ENCODE peak calls at places on chromosomes 13 and 19, in five cellular contexts. One of them, this sample, is unnamed.

GRCh38 chr19:13503570-13504235 is 2.6 kb downstream of the CACNA1A start:
- DNase-seq in A549: no peak
- DNase-seq in H1: no peak
- DNase-seq in GM12892: no peak
- DNase-seq in sigmoid colon: no peak
- DNase-seq in this sample: no peak

GRCh38 chr19:45275370-45275971 is 24.4 kb downstream of the MARK4 start:
- DNase-seq in H1: no peak
- DNase-seq in A549: no peak
- DNase-seq in GM12892: no peak
- DNase-seq in sigmoid colon: no peak
- DNase-seq in this sample: no peak

GRCh38 chr13:69970521-69970920 is 137.1 kb upstream of the ATXN8OS start:
- DNase-seq in GM12892: no peak
- DNase-seq in H1: no peak
- DNase-seq in sigmoid colon: no peak
- DNase-seq in A549: peak
- DNase-seq in this sample: no peak

GRCh38 chr13:53351040-53351439 is 322.4 kb downstream of the OLFM4 start:
- DNase-seq in A549: no peak
- DNase-seq in sigmoid colon: no peak
- DNase-seq in H1: no peak
- DNase-seq in GM12892: no peak
- DNase-seq in this sample: no peak

GRCh38 chr13:113845723-113846638 is 17.9 kb downstream of the GAS6 start:
- DNase-seq in sigmoid colon: no peak
- DNase-seq in GM12892: no peak
- DNase-seq in A549: no peak
- DNase-seq in H1: no peak
- DNase-seq in this sample: no peak

GRCh38 chr19:13100031-13100588 is 2.5 kb downstream of the LYL1 start:
- DNase-seq in GM12892: peak
- DNase-seq in A549: peak
- DNase-seq in H1: no peak
- DNase-seq in sigmoid colon: no peak
- DNase-seq in this sample: peak

GRCh38 chr19:48351341-48351752 is 12.4 kb downstream of the TMEM143 start:
- DNase-seq in sigmoid colon: peak
- DNase-seq in GM12892: peak
- DNase-seq in H1: peak
- DNase-seq in A549: peak
- DNase-seq in this sample: peak

GRCh38 chr13:100659578-100659977 is 15.0 kb downstream of the TMTC4 start:
- DNase-seq in H1: no peak
- DNase-seq in GM12892: no peak
- DNase-seq in sigmoid colon: no peak
- DNase-seq in A549: no peak
- DNase-seq in this sample: no peak

GRCh38 chr13:51276684-51277083 is 54.5 kb downstream of the FAM124A start:
- DNase-seq in A549: no peak
- DNase-seq in H1: peak
- DNase-seq in sigmoid colon: no peak
- DNase-seq in GM12892: no peak
- DNase-seq in this sample: no peak

GRCh38 chr13:89279374-89279773 is 1608.2 kb downstream of the SLITRK5 start:
- DNase-seq in A549: no peak
- DNase-seq in sigmoid colon: peak
- DNase-seq in GM12892: no peak
- DNase-seq in H1: no peak
- DNase-seq in this sample: no peak

GRCh38 chr13:48531416-48532145 is 1.3 kb downstream of the RCBTB2 start:
- DNase-seq in H1: no peak
- DNase-seq in sigmoid colon: no peak
- DNase-seq in A549: no peak
- DNase-seq in GM12892: no peak
- DNase-seq in this sample: no peak

GRCh38 chr13:35393886-35394285 is 82.6 kb downstream of the MAB21L1 start:
- DNase-seq in GM12892: no peak
- DNase-seq in sigmoid colon: no peak
- DNase-seq in H1: no peak
- DNase-seq in A549: no peak
- DNase-seq in this sample: no peak

GRCh38 chr19:43739836-43740235 is 14.9 kb downstream of the SMG9 start:
- DNase-seq in A549: peak
- DNase-seq in sigmoid colon: no peak
- DNase-seq in GM12892: no peak
- DNase-seq in H1: no peak
- DNase-seq in this sample: no peak

GRCh38 chr19:14369399-14370168 is 11.7 kb upstream of the ADGRE5 start:
- DNase-seq in H1: no peak
- DNase-seq in A549: no peak
- DNase-seq in GM12892: no peak
- DNase-seq in sigmoid colon: no peak
- DNase-seq in this sample: peak

DNA sequence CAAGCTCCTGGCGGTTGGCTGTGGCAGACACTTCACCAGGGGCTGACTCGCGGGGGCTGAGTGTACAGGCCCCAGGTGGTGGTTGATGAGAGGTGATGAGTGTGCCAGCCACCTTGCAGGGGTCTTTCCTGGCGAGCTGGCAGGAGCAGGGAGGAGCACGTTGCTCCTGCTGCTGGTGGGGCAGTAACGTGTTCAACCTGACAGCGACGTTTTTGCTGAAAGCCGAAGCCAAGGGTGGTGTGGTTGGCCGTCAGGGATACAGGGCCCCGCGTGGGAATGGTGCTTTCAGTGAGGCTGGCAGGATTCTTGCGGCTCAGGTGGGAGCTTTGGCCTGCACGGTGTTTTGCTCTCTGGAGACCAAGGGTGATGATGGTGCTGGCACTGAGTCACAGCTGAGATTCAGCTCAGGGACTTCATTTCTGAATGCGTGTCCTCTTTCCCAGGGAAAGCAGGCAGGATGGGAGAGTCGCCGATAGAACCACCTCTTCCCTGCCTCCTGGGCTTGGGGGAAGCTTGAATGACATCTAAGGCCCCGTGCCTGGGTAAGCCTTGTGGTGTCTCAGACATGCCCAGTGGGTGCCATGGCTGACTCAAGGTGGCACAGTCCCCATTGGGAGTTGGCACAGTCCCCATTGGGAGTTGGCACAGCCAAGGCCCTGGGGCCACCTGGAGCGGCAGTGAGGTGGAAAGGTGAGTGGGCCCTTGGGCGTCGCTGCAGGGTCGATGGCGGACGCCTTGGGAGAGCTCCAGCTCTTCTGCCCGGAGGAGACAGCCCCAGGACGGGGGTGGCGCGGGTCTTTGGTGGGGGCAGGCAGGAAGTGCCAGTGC is 8.8 kb downstream of the DAZAP1 start:
- DNase-seq in A549: no peak
- DNase-seq in GM12892: no peak
- DNase-seq in H1: no peak
- DNase-seq in sigmoid colon: no peak
- DNase-seq in this sample: no peak
- TF ChIP-seq POLR2A in A549: no peak
- TF ChIP-seq POLR2A in GM12892: no peak
- TF ChIP-seq POLR2A in H1: no peak
- TF ChIP-seq POLR2A in sigmoid colon: no peak
- TF ChIP-seq POLR2A in this sample: no peak

GRCh38 chr19:18205180-18205915 is 1.5 kb upstream of the RAB3A start:
- DNase-seq in H1: peak
- DNase-seq in sigmoid colon: peak
- DNase-seq in A549: no peak
- DNase-seq in GM12892: no peak
- DNase-seq in this sample: peak

GRCh38 chr19:18208098-18208951 is 4.5 kb upstream of the RAB3A start:
- DNase-seq in H1: peak
- DNase-seq in sigmoid colon: peak
- DNase-seq in GM12892: no peak
- DNase-seq in A549: peak
- DNase-seq in this sample: peak

GRCh38 chr19:18203863-18204393 is at the start of gene RAB3A:
- DNase-seq in GM12892: peak
- DNase-seq in sigmoid colon: peak
- DNase-seq in H1: peak
- DNase-seq in A549: peak
- DNase-seq in this sample: peak

GRCh38 chr19:18204394-18205179 is 745 bp upstream of the RAB3A start:
- DNase-seq in A549: no peak
- DNase-seq in GM12892: no peak
- DNase-seq in H1: peak
- DNase-seq in sigmoid colon: peak
- DNase-seq in this sample: no peak

DNA sequence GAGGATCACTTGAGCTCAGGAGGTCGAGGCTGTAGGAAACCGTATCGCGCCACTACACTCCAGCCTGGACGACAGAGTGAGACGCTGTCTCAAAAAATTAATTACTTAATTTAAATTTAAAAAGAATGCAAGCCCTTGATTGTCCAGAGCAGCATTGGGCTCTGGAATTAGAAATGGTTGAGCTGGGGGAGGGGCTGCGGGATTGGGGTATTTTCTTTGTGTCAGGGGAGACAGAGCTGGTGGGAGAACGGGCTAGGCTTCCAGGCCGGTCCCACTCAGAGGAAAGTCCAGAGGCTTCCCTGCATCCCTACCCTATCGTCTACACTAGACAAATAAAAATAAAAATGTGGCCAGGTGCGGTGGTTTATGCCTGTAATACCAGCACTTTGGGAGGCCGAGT is 2.2 kb upstream of the RAB3A start:
- DNase-seq in H1: no peak
- DNase-seq in GM12892: no peak
- DNase-seq in A549: no peak
- DNase-seq in sigmoid colon: no peak
- DNase-seq in this sample: no peak
- TF ChIP-seq POLR2A in H1: no peak
- TF ChIP-seq POLR2A in GM12892: no peak
- TF ChIP-seq POLR2A in A549: no peak
- TF ChIP-seq POLR2A in sigmoid colon: no peak
- TF ChIP-seq POLR2A in this sample: no peak

GRCh38 chr19:19900124-19900523 is 622 bp upstream of the ZNF93 start:
- DNase-seq in GM12892: no peak
- DNase-seq in H1: no peak
- DNase-seq in A549: no peak
- DNase-seq in sigmoid colon: no peak
- DNase-seq in this sample: no peak

DNA sequence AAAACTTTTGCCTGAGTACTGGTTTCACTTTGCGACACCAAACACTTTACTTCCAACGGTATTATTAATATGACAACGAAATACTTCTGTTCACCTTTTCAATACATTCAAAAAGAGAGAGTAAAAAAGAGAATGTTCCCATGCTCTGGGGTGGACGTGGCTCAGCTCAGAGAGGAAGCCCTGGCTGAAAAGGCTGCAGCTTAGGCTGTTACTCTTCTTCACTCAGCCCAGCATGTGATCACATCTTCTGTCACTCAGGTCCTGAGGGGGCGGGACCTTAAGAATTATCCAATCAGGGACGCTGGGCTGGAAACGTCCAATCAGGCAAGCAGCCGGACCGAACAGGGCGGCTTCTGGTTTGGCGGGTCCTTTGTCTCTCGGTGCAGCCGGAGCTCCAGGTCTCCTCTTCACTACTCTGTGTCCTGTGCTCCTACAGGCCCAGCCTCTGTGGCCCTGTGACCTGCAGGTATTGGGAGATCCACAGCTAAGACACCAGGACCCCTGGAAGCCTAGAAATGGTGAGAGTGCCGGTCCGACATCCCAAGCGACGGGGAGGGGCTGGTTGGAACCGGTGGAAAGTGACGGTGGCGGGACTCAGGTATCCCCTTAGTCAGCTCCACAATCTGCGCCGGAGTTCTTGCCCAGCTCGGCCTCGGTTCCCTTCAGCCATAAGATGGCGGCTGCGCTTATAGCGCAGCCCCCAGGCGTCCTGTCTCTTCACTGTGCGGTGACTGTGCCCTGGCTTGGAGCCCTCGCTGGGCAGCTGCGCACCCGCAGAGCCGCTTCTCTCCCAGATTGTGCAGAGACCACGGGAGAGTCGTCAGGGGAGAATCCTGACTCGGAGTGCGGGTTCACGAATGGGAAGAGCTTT is at the start of gene ZNF93:
- DNase-seq in H1: peak
- DNase-seq in GM12892: peak
- DNase-seq in A549: no peak
- DNase-seq in sigmoid colon: peak
- DNase-seq in this sample: peak
- TF ChIP-seq POLR2A in H1: peak
- TF ChIP-seq POLR2A in GM12892: peak
- TF ChIP-seq POLR2A in A549: no peak
- TF ChIP-seq POLR2A in sigmoid colon: peak
- TF ChIP-seq POLR2A in this sample: no peak

GRCh38 chr19:11698231-11698630 is 40.5 kb downstream of the ZNF823 start:
- DNase-seq in sigmoid colon: no peak
- DNase-seq in GM12892: no peak
- DNase-seq in H1: no peak
- DNase-seq in A549: no peak
- DNase-seq in this sample: no peak

GRCh38 chr19:11692127-11692790 is 46.5 kb downstream of the ZNF823 start:
- DNase-seq in sigmoid colon: no peak
- DNase-seq in A549: no peak
- DNase-seq in H1: no peak
- DNase-seq in GM12892: no peak
- DNase-seq in this sample: no peak

GRCh38 chr19:11693505-11694499 is 44.9 kb downstream of the ZNF823 start:
- DNase-seq in GM12892: no peak
- DNase-seq in sigmoid colon: no peak
- DNase-seq in H1: peak
- DNase-seq in A549: no peak
- DNase-seq in this sample: peak

GRCh38 chr19:11697284-11697855 is 41.4 kb downstream of the ZNF823 start:
- DNase-seq in H1: no peak
- DNase-seq in A549: no peak
- DNase-seq in sigmoid colon: no peak
- DNase-seq in GM12892: no peak
- DNase-seq in this sample: no peak

DNA sequence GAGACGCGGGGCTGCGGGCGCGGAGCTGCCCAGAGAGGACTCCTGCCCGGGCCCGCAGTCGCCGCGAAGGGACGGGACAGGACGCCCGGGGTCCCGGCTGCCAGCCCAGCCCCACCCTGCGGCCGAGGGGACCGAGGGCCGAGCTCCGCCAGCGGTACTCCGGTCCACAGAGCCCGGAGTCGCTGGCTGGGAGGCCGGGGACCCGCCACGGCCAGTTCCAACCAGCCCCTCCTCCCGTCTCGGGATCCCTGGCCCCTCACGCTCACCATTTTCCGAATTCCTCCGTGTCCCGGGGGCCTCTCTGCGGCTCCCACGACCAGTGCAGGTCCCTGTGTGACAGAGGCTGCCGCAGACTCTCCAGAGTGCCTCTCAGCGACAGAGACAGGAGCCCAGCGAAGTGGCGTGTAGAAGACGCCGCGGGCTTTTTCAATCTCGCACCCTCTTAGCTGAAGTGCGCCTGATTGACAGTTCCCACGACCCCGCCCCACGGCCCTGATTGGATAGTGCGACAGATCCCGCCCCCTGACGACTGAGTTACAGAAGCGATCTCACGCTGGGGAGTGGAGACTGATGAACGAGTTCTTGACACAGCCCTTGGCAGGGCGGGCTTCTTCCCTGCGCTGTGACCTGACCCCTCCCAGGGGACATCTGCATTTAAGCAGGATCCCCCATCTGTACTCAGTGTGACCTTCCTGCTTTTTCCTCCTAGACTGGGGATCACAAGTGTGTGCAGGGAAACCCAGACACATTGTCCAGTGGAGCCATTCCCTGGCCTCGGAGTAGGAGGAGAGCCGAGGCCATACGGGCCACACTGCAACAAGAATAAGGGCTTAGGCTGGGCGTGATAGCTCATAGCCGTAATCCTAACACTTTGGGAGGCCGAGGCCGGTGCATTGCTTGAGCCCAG is 44.0 kb downstream of the ZNF823 start:
- DNase-seq in H1: peak
- DNase-seq in sigmoid colon: peak
- DNase-seq in GM12892: peak
- DNase-seq in A549: peak
- DNase-seq in this sample: peak
- TF ChIP-seq POLR2A in H1: peak
- TF ChIP-seq POLR2A in sigmoid colon: peak
- TF ChIP-seq POLR2A in GM12892: peak
- TF ChIP-seq POLR2A in A549: no peak
- TF ChIP-seq POLR2A in this sample: no peak